ENCODE peak calls at places on chromosome 19, in nine cellular contexts. I is tibial artery; R is cardiac fibroblast; H is naive thymus-derived CD4-positive, alpha-beta T cell; T is right lobe of liver; W is keratinocyte; P is ascending aorta; L is CD4-positive, CD25-positive, alpha-beta regulatory T cell; M is GM23338. X is an unnamed sample.

GRCh38 chr19:29724102-29724641 is 9.1 kb upstream of the C19orf12 start:
- DNase-seq in I (no peak), R (peak; percentile 15), H (no peak), T (no peak), W (no peak), P (no peak), L (peak; percentile 44), M (peak; percentile 75), X (no peak)

GRCh38 chr19:50568321-50569022 is at the start of gene LRRC4B:
- DNase-seq in I (no peak), R (no peak), H (no peak), T (no peak), W (no peak), P (no peak), L (no peak), M (peak; percentile 85), X (no peak)

GRCh38 chr19:10019246-10019645 is 6.0 kb downstream of the RDH8 start:
- DNase-seq in I (no peak), R (peak; percentile 32), H (no peak), T (no peak), W (no peak), P (no peak), L (no peak), M (no peak), X (no peak)

GRCh38 chr19:32581704-32582164 is 744 bp downstream of the PDCD5 start:
- DNase-seq in I (no peak), R (peak; percentile 78), H (no peak), T (peak; percentile 52), W (peak; percentile 23), P (no peak), L (peak; percentile 19), M (peak; percentile 53), X (no peak)

GRCh38 chr19:35913589-35913988 is 5.5 kb upstream of the TYROBP start:
- DNase-seq in I (no peak), R (no peak), H (no peak), T (no peak), W (no peak), P (no peak), L (no peak), M (no peak), X (no peak)

GRCh38 chr19:1957562-1958248 is 16.7 kb downstream of the CSNK1G2 start:
- DNase-seq in I (no peak), R (no peak), H (no peak), T (no peak), W (no peak), P (no peak), L (no peak), M (no peak), X (no peak)

GRCh38 chr19:6676288-6676687 is 6.3 kb upstream of the TNFSF14 start:
- DNase-seq in I (no peak), R (no peak), H (no peak), T (no peak), W (no peak), P (no peak), L (no peak), M (no peak), X (no peak)

GRCh38 chr19:802888-803561 is 5.8 kb downstream of the PTBP1 start:
- DNase-seq in I (no peak), R (no peak), H (no peak), T (no peak), W (no peak), P (no peak), L (no peak), M (peak; percentile 12), X (no peak)

GRCh38 chr19:2016041-2016807 is 710 bp upstream of the BTBD2 start:
- DNase-seq in I (peak; percentile 93), R (peak; percentile 82), H (peak; percentile 58), T (peak; percentile 83), W (peak; percentile 62), P (no peak), L (peak; percentile 86), M (peak; percentile 67), X (peak; percentile 74)

GRCh38 chr19:5961969-5962945 is 15.7 kb downstream of the RANBP3 start:
- DNase-seq in I (no peak), R (peak; percentile 69), H (peak; percentile 50), T (peak; percentile 65), W (no peak), P (no peak), L (peak; percentile 97), M (no peak), X (peak; percentile 86)

DNA sequence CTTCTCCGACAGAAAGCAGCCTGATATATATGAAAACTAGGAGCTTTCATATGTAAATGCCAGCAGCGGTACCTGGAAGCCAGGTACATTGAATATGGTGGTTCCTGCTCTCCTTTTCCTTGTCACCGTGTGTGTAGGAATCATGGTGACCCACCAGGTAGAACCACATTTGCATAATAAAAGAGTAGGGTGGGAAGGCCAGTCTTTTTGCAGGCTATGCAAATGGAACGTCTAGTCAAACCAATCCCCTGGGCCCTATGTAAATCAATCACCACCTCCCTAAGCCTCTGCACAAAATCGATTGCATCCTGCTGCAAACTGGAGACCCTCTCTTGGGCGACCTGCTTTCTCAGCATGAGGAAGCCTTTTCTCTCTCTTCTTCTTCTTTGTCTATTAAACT is 22.2 kb upstream of the ZNF181 start:
- DNase-seq in I (no peak), R (no peak), H (no peak), T (no peak), W (no peak), P (no peak), L (no peak), M (peak; percentile 78), X (no peak)
- H3K4me3 ChIP-seq in I (no peak overlapping the region), R (no peak overlapping the region), H (no peak overlapping the region), T (no peak overlapping the region), W (no peak overlapping the region), P (no peak overlapping the region), L (no peak overlapping the region), M (peak overlapping the region; percentile 21), X (no peak overlapping the region)

GRCh38 chr19:8084152-8084551 is 31.6 kb downstream of the CCL25 start:
- DNase-seq in I (no peak), R (no peak), H (no peak), T (no peak), W (no peak), P (no peak), L (no peak), M (no peak), X (no peak)
- H3K4me3 ChIP-seq in I (no peak overlapping the region), R (no peak overlapping the region), H (no peak overlapping the region), T (no peak overlapping the region), W (no peak overlapping the region), P (no peak overlapping the region), L (no peak overlapping the region), M (no peak overlapping the region), X (no peak overlapping the region)

DNA sequence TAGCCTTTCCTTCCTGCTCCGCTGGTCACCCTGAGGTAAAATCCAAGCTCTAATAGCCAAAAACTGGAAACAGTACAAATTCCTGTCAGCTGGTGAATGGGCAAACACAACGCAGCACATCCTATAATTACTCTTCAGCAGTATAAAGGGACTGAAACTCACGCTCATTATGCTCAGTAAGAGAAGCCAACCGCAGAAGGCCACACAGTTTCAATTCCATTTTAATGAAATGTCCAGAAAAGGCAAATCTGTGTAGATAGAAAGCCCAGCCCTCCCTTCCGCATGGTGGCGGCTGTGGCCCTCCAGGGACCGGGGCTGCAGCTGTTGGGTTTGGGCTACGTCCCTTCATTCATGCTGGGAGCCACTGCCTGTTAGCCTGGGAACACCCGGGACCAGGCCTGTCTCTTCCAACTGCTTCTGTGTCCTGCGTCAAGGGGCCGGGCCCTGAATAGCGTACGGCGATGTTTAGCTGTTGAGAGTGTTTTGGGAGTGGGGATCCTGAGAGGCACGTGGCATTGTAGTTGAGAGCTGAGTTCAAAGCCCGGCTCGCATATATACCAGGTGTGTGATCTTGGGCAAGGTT is 23.5 kb downstream of the NKPD1 start:
- DNase-seq in I (no peak), R (no peak), H (no peak), T (no peak), W (no peak), P (no peak), L (no peak), M (no peak), X (no peak)
- H3K4me3 ChIP-seq in I (no peak overlapping the region), R (no peak overlapping the region), H (no peak overlapping the region), T (no peak overlapping the region), W (no peak overlapping the region), P (no peak overlapping the region), L (no peak overlapping the region), M (no peak overlapping the region), X (no peak overlapping the region)

GRCh38 chr19:18436651-18437478 is 1.1 kb downstream of the ISYNA1 start:
- DNase-seq in I (peak; percentile 90), R (peak; percentile 84), H (peak; percentile 69), T (peak; percentile 80), W (no peak), P (no peak), L (peak; percentile 77), M (peak; percentile 96), X (peak; percentile 79)
- H3K4me3 ChIP-seq in I (peak overlapping the region; percentile 65), R (peak overlapping the region; percentile 52), H (peak overlapping the region; percentile 41), T (peak overlapping the region; percentile 40), W (no peak overlapping the region), P (peak overlapping the region; percentile 64), L (no peak overlapping the region), M (peak overlapping the region; percentile 79), X (peak overlapping the region; percentile 54)

GRCh38 chr19:41192574-41193419 is at the start of gene CYP2S1:
- DNase-seq in I (no peak), R (no peak), H (peak; percentile 42), T (no peak), W (no peak), P (no peak), L (peak; percentile 21), M (peak; percentile 85), X (no peak)
- H3K4me3 ChIP-seq in I (peak within 1 kb of the TSS; percentile 20), R (peak within 1 kb of the TSS; percentile 33), H (no peak within 1 kb of the TSS), T (no peak within 1 kb of the TSS), W (peak within 1 kb of the TSS; percentile 70), P (no peak within 1 kb of the TSS), L (no peak within 1 kb of the TSS), M (peak within 1 kb of the TSS; percentile 96), X (no peak within 1 kb of the TSS)

GRCh38 chr19:4868286-4868834 is 893 bp upstream of the PLIN3 start:
- DNase-seq in I (no peak), R (no peak), H (no peak), T (no peak), W (no peak), P (no peak), L (no peak), M (no peak), X (no peak)
- H3K4me3 ChIP-seq in I (peak overlapping the region; percentile 98), R (no peak overlapping the region), H (no peak overlapping the region), T (peak overlapping the region; percentile 78), W (no peak overlapping the region), P (no peak overlapping the region), L (peak overlapping the region; percentile 37), M (peak overlapping the region; percentile 97), X (no peak overlapping the region)